ENCODE peak calls at places on chromosomes 6 and 20, in five cellular contexts. A is ascending aorta, V is dorsolateral prefrontal cortex, E is HFF-Myc, Q is AG10803. F is an unnamed sample.
A peak's percentile ranks its signal among the peaks of the same experiment; 100 is the strongest.

GRCh38 chr6:19333936-19334335 is 503.2 kb upstream of the ID4 start:
- DNase-seq in Q (no peak), A (no peak), E (no peak), V (no peak), F (peak; percentile 57)

GRCh38 chr20:60572991-60573390 is 614.8 kb downstream of the CDH26 start:
- DNase-seq in Q (no peak), V (no peak), A (no peak), E (no peak), F (peak; percentile 1)

GRCh38 chr6:34284563-34285545 is 36.0 kb upstream of the SMIM29 start:
- DNase-seq in A (peak; percentile 68), E (peak; percentile 12), Q (peak; percentile 90), V (peak; percentile 52), F (peak; percentile 91)

GRCh38 chr20:2123720-2124119 is 22.1 kb downstream of the STK35 start:
- DNase-seq in V (no peak), Q (no peak), E (no peak), A (no peak), F (no peak)

GRCh38 chr20:60206259-60206658 is 248.0 kb downstream of the CDH26 start:
- DNase-seq in V (no peak), Q (peak; percentile 52), A (no peak), E (no peak), F (peak; percentile 57)

GRCh38 chr6:42369568-42369967 is 82.2 kb downstream of the TRERF1 start:
- DNase-seq in V (no peak), A (no peak), Q (no peak), E (no peak), F (no peak)

GRCh38 chr6:93418448-93419303 is 683 bp downstream of the EPHA7 start:
- DNase-seq in A (peak; percentile 62), Q (no peak), V (peak; percentile 41), E (no peak), F (no peak)

GRCh38 chr6:64505312-64505711 is 869.7 kb downstream of the PHF3 start:
- DNase-seq in V (no peak), A (no peak), Q (no peak), E (no peak), F (peak; percentile 13)

GRCh38 chr20:20261159-20261558 is 106.7 kb upstream of the INSM1 start:
- DNase-seq in Q (no peak), V (no peak), A (no peak), E (no peak), F (no peak)

DNA sequence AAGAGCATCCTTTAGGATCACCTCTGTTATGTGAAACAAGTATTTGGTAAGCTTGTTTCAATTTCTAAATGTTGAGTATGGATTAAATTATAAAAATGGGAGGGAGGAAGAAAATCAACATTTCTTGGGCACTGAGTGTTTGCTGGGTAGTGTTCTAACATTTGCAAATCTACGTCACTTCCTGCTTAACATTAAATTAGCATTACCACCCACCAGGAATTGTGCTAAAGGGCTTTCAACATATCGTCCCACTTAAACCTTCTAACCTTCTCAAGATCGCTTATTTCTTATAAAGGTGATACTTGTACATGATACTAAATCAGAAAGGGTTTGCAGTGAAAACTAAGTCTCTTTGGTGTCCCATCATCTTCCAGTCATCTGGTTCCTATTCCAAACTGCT is 7.9 kb upstream of the TMEM217 start:
- DNase-seq in E (no peak), Q (no peak), A (no peak), V (no peak), F (no peak)
- H3K4me3 ChIP-seq in E (no peak overlapping the region), Q (no peak overlapping the region), A (no peak overlapping the region), V (no peak overlapping the region), F (no peak overlapping the region)

GRCh38 chr6:5080574-5080973 is 4.6 kb upstream of the PPP1R3G start:
- DNase-seq in A (no peak), V (no peak), E (no peak), Q (no peak), F (no peak)
- TF ChIP-seq CTCF in A (no peak), V (no peak), E (no peak), Q (no peak), F (no peak)

GRCh38 chr6:170024940-170025339 is 265.9 kb downstream of the DLL1 start:
- DNase-seq in Q (peak; percentile 88), V (no peak), E (peak; percentile 83), A (peak; percentile 58), F (peak; percentile 87)

GRCh38 chr6:170022291-170022722 is 268.6 kb downstream of the DLL1 start:
- DNase-seq in V (no peak), A (peak; percentile 45), Q (no peak), E (no peak), F (no peak)

GRCh38 chr6:170025341-170026271 is 265.3 kb downstream of the DLL1 start:
- DNase-seq in A (peak; percentile 55), V (no peak), E (no peak), Q (no peak), F (no peak)

GRCh38 chr6:170022827-170023619 is 267.9 kb downstream of the DLL1 start:
- DNase-seq in Q (no peak), V (no peak), A (peak; percentile 58), E (no peak), F (no peak)

DNA sequence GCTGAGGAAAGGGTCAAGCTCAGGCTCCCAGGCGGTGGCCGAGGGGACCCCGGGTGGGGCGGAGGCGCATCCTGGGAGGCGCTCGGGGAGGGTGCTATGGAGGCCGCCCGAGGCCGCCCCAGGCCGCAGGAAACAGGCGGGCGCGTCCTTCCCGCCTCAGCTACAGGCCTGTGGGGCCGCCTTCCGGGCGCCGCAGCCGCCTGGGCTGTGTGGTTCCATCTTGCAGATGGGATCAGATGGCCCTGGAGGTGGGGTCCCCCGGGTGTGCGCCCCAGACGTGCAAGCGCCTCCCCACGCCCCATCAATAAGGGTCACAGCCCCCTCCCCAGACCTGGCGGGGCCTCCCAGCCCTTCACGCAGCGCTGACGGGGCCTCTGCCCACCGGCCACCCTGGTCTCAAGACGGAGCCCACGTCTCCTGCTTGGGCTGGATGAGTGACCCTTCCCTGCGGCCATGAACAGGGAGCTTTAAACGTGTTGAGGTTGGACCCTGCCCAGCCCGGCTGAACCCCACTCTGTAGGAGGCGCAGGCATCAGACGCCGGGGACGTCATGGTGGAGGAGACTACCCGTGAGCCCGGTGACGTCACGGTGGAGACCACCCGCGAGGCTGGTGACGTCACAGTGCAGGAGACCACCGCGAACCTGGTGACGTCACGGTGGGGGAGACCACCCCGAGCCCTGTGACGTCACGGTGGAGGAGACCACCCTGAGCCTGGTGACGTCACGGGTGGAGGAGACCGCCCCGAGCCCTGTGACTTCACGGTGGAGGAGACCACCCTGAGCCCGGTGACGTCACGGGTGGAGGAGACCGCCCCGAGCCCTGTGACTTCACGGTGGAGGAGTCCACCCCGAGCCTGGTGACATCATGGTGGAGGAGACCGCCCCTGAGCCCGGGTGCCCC is 267.0 kb downstream of the DLL1 start:
- DNase-seq in V (no peak), Q (no peak), E (no peak), A (peak; percentile 56), F (no peak)
- H3K4me3 ChIP-seq in V (no peak overlapping the region), Q (no peak overlapping the region), E (no peak overlapping the region), A (peak overlapping the region; percentile 25), F (no peak overlapping the region)

DNA sequence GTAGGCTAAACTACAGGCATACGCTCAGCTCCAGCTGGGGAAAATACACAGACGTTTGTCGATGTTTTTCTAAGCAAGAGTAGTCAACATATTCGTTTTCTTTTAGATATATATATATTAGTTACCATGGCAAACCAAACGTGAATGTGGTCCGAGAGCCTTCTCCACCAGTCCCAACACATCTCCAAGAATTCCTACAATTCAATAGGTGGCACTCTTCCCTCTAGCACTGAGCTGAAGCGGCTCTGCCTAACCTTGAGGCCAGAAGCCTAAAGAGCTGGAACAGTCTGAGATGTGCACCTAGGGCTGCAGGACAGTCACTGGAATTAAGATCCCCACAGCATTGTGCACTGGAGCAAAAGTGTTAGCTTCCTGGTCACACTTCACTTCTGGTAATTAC is 70.3 kb upstream of the BEND3 start:
- DNase-seq in Q (no peak), A (no peak), E (no peak), V (no peak), F (peak; percentile 31)
- TF ChIP-seq CTCF in Q (no peak), A (no peak), E (peak; percentile 11), V (no peak), F (peak; percentile 25)

DNA sequence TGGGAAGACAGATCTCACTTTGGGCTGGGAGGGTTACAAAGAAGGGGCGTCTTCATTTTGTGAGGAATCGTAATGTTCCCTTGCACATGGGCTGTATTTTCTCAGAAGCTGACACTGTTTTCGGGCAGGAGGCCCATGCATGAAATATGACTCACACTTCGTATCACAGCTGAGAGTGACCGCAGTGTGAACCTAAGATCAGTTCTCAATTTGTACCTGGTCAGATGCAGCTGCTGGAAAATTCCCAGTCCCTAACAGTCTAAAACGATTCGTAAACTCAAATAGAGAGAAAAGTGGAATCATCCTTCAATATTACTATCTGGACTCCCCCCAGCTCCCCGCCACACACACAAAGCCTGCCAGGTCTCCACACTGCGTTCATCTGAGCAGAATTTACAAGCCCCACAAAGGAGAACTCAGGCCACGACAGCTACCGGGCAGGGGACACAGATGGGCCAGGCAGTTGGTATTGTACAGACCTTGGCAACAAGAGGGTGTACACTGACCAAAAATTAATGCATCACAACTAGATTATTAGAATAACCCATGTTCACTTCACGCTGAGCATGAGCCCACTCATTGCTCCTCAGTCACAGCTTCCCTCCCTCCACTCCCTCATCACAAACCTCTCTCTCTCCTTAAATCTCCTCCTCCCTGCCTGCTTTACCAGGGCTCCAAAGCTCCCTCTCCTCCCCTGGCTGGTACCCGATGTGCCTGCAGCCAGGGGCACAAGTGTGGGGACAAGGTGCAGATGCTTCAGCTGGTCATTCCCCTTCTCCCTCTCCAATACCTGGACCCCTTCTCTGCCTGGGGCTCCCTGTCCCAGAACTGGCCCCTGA is 488.4 kb downstream of the PREX1 start:
- DNase-seq in E (peak; percentile 38), Q (peak; percentile 53), A (no peak), V (no peak), F (peak; percentile 80)
- H3K4me3 ChIP-seq in E (no peak overlapping the region), Q (no peak overlapping the region), A (no peak overlapping the region), V (no peak overlapping the region), F (no peak overlapping the region)

DNA sequence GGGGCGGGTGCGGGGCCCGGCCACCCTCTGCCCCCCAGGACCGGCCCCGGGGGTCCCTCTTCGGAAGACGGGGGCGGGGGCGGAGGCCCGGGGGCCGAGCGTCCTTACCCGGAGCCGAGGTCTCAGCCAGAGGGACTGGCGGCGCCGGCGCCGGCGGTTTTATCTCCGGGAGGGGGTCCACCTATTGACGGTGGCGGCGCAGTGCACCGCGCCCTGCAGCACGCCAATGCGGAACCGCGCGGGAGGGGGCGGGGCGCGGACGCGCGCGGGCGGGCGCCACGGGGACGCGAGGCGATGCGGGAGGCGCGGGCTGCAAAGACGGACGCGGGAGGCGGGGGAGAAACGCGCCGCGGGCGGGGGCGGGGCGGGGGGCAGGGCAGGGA is at the start of gene EEF1A2:
- DNase-seq in A (no peak), E (no peak), V (no peak), Q (no peak), F (no peak)
- TF ChIP-seq CTCF in A (no peak), E (no peak), V (no peak), Q (no peak), F (no peak)

DNA sequence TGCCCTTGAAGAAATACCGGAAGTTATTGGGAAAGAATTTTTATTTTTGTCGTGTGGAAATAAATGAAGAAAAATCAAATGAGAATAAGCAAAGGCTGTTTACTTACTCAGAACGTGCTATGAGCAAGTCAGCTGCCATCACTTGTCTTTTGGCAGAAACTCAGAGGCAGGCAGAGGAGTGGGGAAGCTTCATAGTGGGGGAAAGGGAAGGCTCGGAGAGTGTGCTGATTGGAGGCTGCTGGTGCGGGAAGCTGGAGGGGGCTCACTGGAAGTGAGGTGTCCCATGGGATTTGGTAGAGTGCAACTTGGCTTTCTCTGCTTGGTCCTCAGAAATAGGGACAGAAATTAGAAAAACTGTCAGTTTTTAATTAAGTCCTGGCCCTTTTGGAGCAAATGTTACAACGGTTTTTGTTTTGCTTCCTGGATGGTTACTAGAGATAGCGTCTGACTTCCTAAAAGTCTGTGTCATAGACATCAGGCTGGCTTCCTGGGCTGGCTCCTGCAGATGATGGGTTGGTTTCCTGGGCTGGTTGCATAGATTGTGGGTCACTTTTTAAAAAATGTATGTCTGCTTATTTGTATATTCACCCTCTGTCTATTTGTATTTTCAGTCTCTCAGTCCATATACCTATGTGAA is 80.0 kb upstream of the EEF1E1 start:
- DNase-seq in V (no peak), Q (peak; percentile 61), A (no peak), E (no peak), F (peak; percentile 28)
- H3K4me3 ChIP-seq in V (no peak overlapping the region), Q (peak overlapping the region; percentile 24), A (no peak overlapping the region), E (no peak overlapping the region), F (no peak overlapping the region)

F was measured in fibroblast of mammary gland.